ENCODE peak calls at places on chromosomes 13 and 19, in six cellular contexts. One of them, this sample, is unnamed.

GRCh38 chr19:46353730-46354528 is 7.0 kb downstream of the PPP5C start:
- DNase-seq in Calu3: no peak
- DNase-seq in AG09319: no peak
- DNase-seq in GM04504: no peak
- DNase-seq in AML-193: no peak
- DNase-seq in posterior cingulate gyrus: no peak
- DNase-seq in this sample: no peak

GRCh38 chr19:39196860-39197562 is at the start of gene NCCRP1:
- DNase-seq in Calu3: no peak
- DNase-seq in AG09319: no peak
- DNase-seq in GM04504: no peak
- DNase-seq in AML-193: no peak
- DNase-seq in posterior cingulate gyrus: no peak
- DNase-seq in this sample: no peak

GRCh38 chr19:45500918-45501729 is 2.9 kb downstream of the PPM1N start:
- DNase-seq in Calu3: no peak
- DNase-seq in AG09319: no peak
- DNase-seq in GM04504: no peak
- DNase-seq in AML-193: no peak
- DNase-seq in posterior cingulate gyrus: no peak
- DNase-seq in this sample: no peak

GRCh38 chr19:12202250-12202649 is 39.4 kb downstream of the ZNF136 start:
- DNase-seq in Calu3: no peak
- DNase-seq in AG09319: no peak
- DNase-seq in GM04504: no peak
- DNase-seq in AML-193: peak; percentile 28
- DNase-seq in posterior cingulate gyrus: no peak
- DNase-seq in this sample: no peak

GRCh38 chr19:30854207-30854606 is 482.0 kb downstream of the ZNF536 start:
- DNase-seq in Calu3: no peak
- DNase-seq in AG09319: no peak
- DNase-seq in GM04504: no peak
- DNase-seq in AML-193: no peak
- DNase-seq in posterior cingulate gyrus: no peak
- DNase-seq in this sample: no peak

GRCh38 chr13:95906999-95907398 is 146.2 kb downstream of the UGGT2 start:
- DNase-seq in Calu3: no peak
- DNase-seq in AG09319: no peak
- DNase-seq in GM04504: no peak
- DNase-seq in AML-193: no peak
- DNase-seq in posterior cingulate gyrus: no peak
- DNase-seq in this sample: no peak

GRCh38 chr19:4609878-4610511 is 29.3 kb upstream of the TNFAIP8L1 start:
- DNase-seq in Calu3: no peak
- DNase-seq in AG09319: no peak
- DNase-seq in GM04504: no peak
- DNase-seq in AML-193: peak; percentile 59
- DNase-seq in posterior cingulate gyrus: no peak
- DNase-seq in this sample: no peak

GRCh38 chr13:28499579-28499978 is 4.7 kb upstream of the FLT1 start:
- DNase-seq in Calu3: no peak
- DNase-seq in AG09319: no peak
- DNase-seq in GM04504: no peak
- DNase-seq in AML-193: no peak
- DNase-seq in posterior cingulate gyrus: no peak
- DNase-seq in this sample: no peak

GRCh38 chr19:601790-602189 is 12.1 kb downstream of the HCN2 start:
- DNase-seq in Calu3: no peak
- DNase-seq in AG09319: no peak
- DNase-seq in GM04504: no peak
- DNase-seq in AML-193: no peak
- DNase-seq in posterior cingulate gyrus: no peak
- DNase-seq in this sample: no peak

GRCh38 chr13:44523176-44524017 is 52.7 kb downstream of the TSC22D1 start:
- DNase-seq in Calu3: no peak
- DNase-seq in AG09319: peak; percentile 22
- DNase-seq in GM04504: peak; percentile 10
- DNase-seq in AML-193: no peak
- DNase-seq in posterior cingulate gyrus: no peak
- DNase-seq in this sample: peak; percentile 66

GRCh38 chr13:32587014-32587773 is 942 bp downstream of the PDS5B start:
- DNase-seq in Calu3: peak; percentile 53
- DNase-seq in AG09319: peak; percentile 22
- DNase-seq in GM04504: peak; percentile 24
- DNase-seq in AML-193: peak; percentile 64
- DNase-seq in posterior cingulate gyrus: peak; percentile 62
- DNase-seq in this sample: peak; percentile 61

GRCh38 chr13:110685305-110685704 is 20.6 kb downstream of the CARS2 start:
- DNase-seq in Calu3: no peak
- DNase-seq in AG09319: no peak
- DNase-seq in GM04504: peak; percentile 39
- DNase-seq in AML-193: no peak
- DNase-seq in posterior cingulate gyrus: no peak
- DNase-seq in this sample: no peak

GRCh38 chr13:91482427-91482826 is 84.0 kb downstream of the GPC5 start:
- DNase-seq in Calu3: no peak
- DNase-seq in AG09319: no peak
- DNase-seq in GM04504: no peak
- DNase-seq in AML-193: no peak
- DNase-seq in posterior cingulate gyrus: no peak
- DNase-seq in this sample: no peak

GRCh38 chr13:21583496-21583895 is 20.5 kb downstream of the MICU2 start:
- DNase-seq in Calu3: no peak
- DNase-seq in AG09319: no peak
- DNase-seq in GM04504: no peak
- DNase-seq in AML-193: no peak
- DNase-seq in posterior cingulate gyrus: no peak
- DNase-seq in this sample: no peak

GRCh38 chr13:27283906-27284523 is 13.4 kb downstream of the RASL11A start:
- DNase-seq in Calu3: peak; percentile 48
- DNase-seq in AG09319: no peak
- DNase-seq in GM04504: no peak
- DNase-seq in AML-193: peak; percentile 48
- DNase-seq in posterior cingulate gyrus: no peak
- DNase-seq in this sample: peak; percentile 33

GRCh38 chr19:497476-497860 is 1.2 kb downstream of the MADCAM1 start:
- DNase-seq in Calu3: no peak
- DNase-seq in AG09319: no peak
- DNase-seq in GM04504: no peak
- DNase-seq in AML-193: no peak
- DNase-seq in posterior cingulate gyrus: no peak
- DNase-seq in this sample: no peak

GRCh38 chr13:66048888-66049287 is 1181.2 kb downstream of the PCDH9 start:
- DNase-seq in Calu3: no peak
- DNase-seq in AG09319: no peak
- DNase-seq in GM04504: no peak
- DNase-seq in AML-193: no peak
- DNase-seq in posterior cingulate gyrus: no peak
- DNase-seq in this sample: peak; percentile 8

GRCh38 chr19:23075031-23075733 is 41.6 kb upstream of the ZNF730 start:
- DNase-seq in Calu3: no peak
- DNase-seq in AG09319: no peak
- DNase-seq in GM04504: no peak
- DNase-seq in AML-193: no peak
- DNase-seq in posterior cingulate gyrus: peak; percentile 43
- DNase-seq in this sample: peak; percentile 53

GRCh38 chr19:18733196-18733647 is 49.7 kb downstream of the CRTC1 start:
- DNase-seq in Calu3: no peak
- DNase-seq in AG09319: peak; percentile 40
- DNase-seq in GM04504: no peak
- DNase-seq in AML-193: no peak
- DNase-seq in posterior cingulate gyrus: no peak
- DNase-seq in this sample: no peak

GRCh38 chr19:58477130-58477529 is 978 bp downstream of the ZNF446 start:
- DNase-seq in Calu3: no peak
- DNase-seq in AG09319: no peak
- DNase-seq in GM04504: no peak
- DNase-seq in AML-193: no peak
- DNase-seq in posterior cingulate gyrus: no peak
- DNase-seq in this sample: no peak

GRCh38 chr19:51371186-51371690 is 1.2 kb downstream of the NKG7 start:
- DNase-seq in Calu3: no peak
- DNase-seq in AG09319: no peak
- DNase-seq in GM04504: no peak
- DNase-seq in AML-193: no peak
- DNase-seq in posterior cingulate gyrus: no peak
- DNase-seq in this sample: no peak

GRCh38 chr19:6730941-6731670 is 6.3 kb downstream of the GPR108 start:
- DNase-seq in Calu3: no peak
- DNase-seq in AG09319: no peak
- DNase-seq in GM04504: no peak
- DNase-seq in AML-193: no peak
- DNase-seq in posterior cingulate gyrus: no peak
- DNase-seq in this sample: no peak

GRCh38 chr19:57978586-57979289 is 4.4 kb upstream of the C19orf18 start:
- DNase-seq in Calu3: no peak
- DNase-seq in AG09319: no peak
- DNase-seq in GM04504: no peak
- DNase-seq in AML-193: no peak
- DNase-seq in posterior cingulate gyrus: no peak
- DNase-seq in this sample: peak; percentile 45

GRCh38 chr13:52695856-52696255 is 43.2 kb downstream of the SUGT1 start:
- DNase-seq in Calu3: no peak
- DNase-seq in AG09319: peak; percentile 15
- DNase-seq in GM04504: peak; percentile 7
- DNase-seq in AML-193: peak; percentile 96
- DNase-seq in posterior cingulate gyrus: no peak
- DNase-seq in this sample: no peak

GRCh38 chr13:80341771-80342271 is 895 bp upstream of the SPRY2 start:
- DNase-seq in Calu3: peak; percentile 6
- DNase-seq in AG09319: no peak
- DNase-seq in GM04504: no peak
- DNase-seq in AML-193: peak; percentile 45
- DNase-seq in posterior cingulate gyrus: peak; percentile 27
- DNase-seq in this sample: peak; percentile 16

GRCh38 chr13:40273173-40274000 is 393.1 kb downstream of the FOXO1 start:
- DNase-seq in Calu3: no peak
- DNase-seq in AG09319: no peak
- DNase-seq in GM04504: no peak
- DNase-seq in AML-193: no peak
- DNase-seq in posterior cingulate gyrus: peak; percentile 42
- DNase-seq in this sample: no peak

GRCh38 chr13:109646423-109646822 is 140.0 kb downstream of the IRS2 start:
- DNase-seq in Calu3: no peak
- DNase-seq in AG09319: no peak
- DNase-seq in GM04504: no peak
- DNase-seq in AML-193: no peak
- DNase-seq in posterior cingulate gyrus: no peak
- DNase-seq in this sample: no peak

GRCh38 chr19:45130888-45131615 is 29.7 kb downstream of the NKPD1 start:
- DNase-seq in Calu3: peak; percentile 83
- DNase-seq in AG09319: no peak
- DNase-seq in GM04504: no peak
- DNase-seq in AML-193: no peak
- DNase-seq in posterior cingulate gyrus: peak; percentile 73
- DNase-seq in this sample: peak; percentile 56